ENCODE peak calls at places on chromosomes 3 and 15, in nine cellular contexts. N, I, L, Y, W, V, G, D and H are unnamed samples.

GRCh38 chr3:54582424-54582823 is 345.4 kb downstream of the LRTM1 start:
- DNase-seq in N (no peak), I (no peak), L (no peak), Y (no peak), W (no peak), V (no peak), G (no peak), D (no peak), H (no peak)

GRCh38 chr3:156037356-156037755 is 83.0 kb upstream of the KCNAB1 start:
- DNase-seq in N (no peak), I (no peak), L (no peak), Y (no peak), W (no peak), V (no peak), G (peak), D (no peak), H (no peak)

GRCh38 chr15:89743011-89743410 is 8.0 kb downstream of the MESP1 start:
- DNase-seq in N (no peak), I (no peak), L (no peak), Y (no peak), W (no peak), V (no peak), G (no peak), D (no peak), H (no peak)

GRCh38 chr3:147244397-147244796 is 161.9 kb downstream of the ZIC4 start:
- DNase-seq in N (no peak), I (no peak), L (no peak), Y (no peak), W (no peak), V (no peak), G (no peak), D (no peak), H (no peak)

GRCh38 chr3:190552969-190553759 is 39.3 kb downstream of the IL1RAP start:
- DNase-seq in N (no peak), I (no peak), L (no peak), Y (no peak), W (no peak), V (no peak), G (no peak), D (no peak), H (no peak)

GRCh38 chr3:120685411-120685810 is 3.4 kb upstream of the HGD start:
- DNase-seq in N (no peak), I (no peak), L (no peak), Y (no peak), W (no peak), V (no peak), G (no peak), D (no peak), H (no peak)

GRCh38 chr3:9747267-9747666 is 2.5 kb upstream of the OGG1 start:
- DNase-seq in N (no peak), I (no peak), L (no peak), Y (no peak), W (peak), V (no peak), G (no peak), D (no peak), H (no peak)

GRCh38 chr15:57375827-57376694 is at the start of gene CGNL1:
- DNase-seq in N (peak), I (no peak), L (peak), Y (no peak), W (peak), V (no peak), G (no peak), D (no peak), H (peak)

GRCh38 chr15:78223396-78224023 is 10.9 kb downstream of the ACSBG1 start:
- DNase-seq in N (no peak), I (no peak), L (no peak), Y (no peak), W (no peak), V (no peak), G (no peak), D (no peak), H (no peak)

GRCh38 chr3:73547427-73548036 is 77.2 kb downstream of the PDZRN3 start:
- DNase-seq in N (no peak), I (no peak), L (peak), Y (peak), W (no peak), V (no peak), G (no peak), D (no peak), H (no peak)

GRCh38 chr3:184734903-184735630 is 23.2 kb upstream of the MAGEF1 start:
- DNase-seq in N (no peak), I (no peak), L (no peak), Y (no peak), W (no peak), V (no peak), G (no peak), D (no peak), H (no peak)

GRCh38 chr3:161914703-161915102 is 418.1 kb downstream of the OTOL1 start:
- DNase-seq in N (no peak), I (peak), L (no peak), Y (no peak), W (peak), V (no peak), G (peak), D (no peak), H (peak)

GRCh38 chr15:99123706-99124451 is 19.0 kb downstream of the SYNM start:
- DNase-seq in N (peak), I (peak), L (peak), Y (peak), W (peak), V (no peak), G (peak), D (no peak), H (peak)

GRCh38 chr3:181417748-181418147 is 294.0 kb upstream of the SOX2 start:
- DNase-seq in N (no peak), I (peak), L (no peak), Y (peak), W (no peak), V (no peak), G (peak), D (no peak), H (no peak)

GRCh38 chr15:48096355-48096786 is 24.4 kb upstream of the SLC24A5 start:
- DNase-seq in N (no peak), I (no peak), L (no peak), Y (peak), W (no peak), V (no peak), G (no peak), D (no peak), H (no peak)

GRCh38 chr3:54712539-54712938 is 215.3 kb downstream of the LRTM1 start:
- DNase-seq in N (no peak), I (no peak), L (peak), Y (no peak), W (no peak), V (no peak), G (no peak), D (no peak), H (no peak)

GRCh38 chr3:195071011-195071728 is 199.8 kb downstream of the XXYLT1 start:
- DNase-seq in N (peak), I (peak), L (no peak), Y (no peak), W (no peak), V (no peak), G (no peak), D (no peak), H (no peak)

GRCh38 chr3:161305095-161305991 is 66.0 kb downstream of the SPTSSB start:
- DNase-seq in N (no peak), I (no peak), L (no peak), Y (peak), W (no peak), V (no peak), G (no peak), D (no peak), H (no peak)

GRCh38 chr15:66707310-66708160 is 5.5 kb downstream of the SMAD6 start:
- DNase-seq in N (no peak), I (no peak), L (peak), Y (no peak), W (peak), V (no peak), G (no peak), D (no peak), H (no peak)

GRCh38 chr3:172939651-172940293 is 189.2 kb downstream of the ECT2 start:
- DNase-seq in N (no peak), I (no peak), L (no peak), Y (no peak), W (peak), V (no peak), G (no peak), D (no peak), H (no peak)

GRCh38 chr15:98169551-98169950 is 209.0 kb downstream of the ARRDC4 start:
- DNase-seq in N (no peak), I (no peak), L (no peak), Y (no peak), W (no peak), V (no peak), G (no peak), D (no peak), H (no peak)

GRCh38 chr3:110881069-110881468 is 190.5 kb upstream of the NECTIN3 start:
- DNase-seq in N (no peak), I (peak), L (peak), Y (peak), W (peak), V (no peak), G (peak), D (no peak), H (peak)

GRCh38 chr15:58410353-58410752 is 21.4 kb upstream of the LIPC start:
- DNase-seq in N (no peak), I (no peak), L (no peak), Y (no peak), W (peak), V (no peak), G (no peak), D (no peak), H (no peak)

GRCh38 chr3:158470944-158471638 is 99.9 kb upstream of the MLF1 start:
- DNase-seq in N (no peak), I (no peak), L (no peak), Y (no peak), W (no peak), V (no peak), G (no peak), D (no peak), H (no peak)

GRCh38 chr15:98858610-98859023 is 149.0 kb downstream of the PGPEP1L start:
- DNase-seq in N (no peak), I (no peak), L (no peak), Y (peak), W (no peak), V (no peak), G (no peak), D (no peak), H (no peak)